ENCODE peak calls at places on chromosomes 5 and 9, in seven cellular contexts. One of them, this sample, is unnamed.

GRCh38 chr9:129319938-129320481 is 141.9 kb upstream of the IER5L start:
- DNase-seq in SK-N-SH: no peak
- DNase-seq in K562: no peak
- DNase-seq in H1: no peak
- DNase-seq in GM12892: no peak
- DNase-seq in GM12878: no peak
- DNase-seq in HepG2: no peak
- DNase-seq in this sample: no peak

GRCh38 chr5:59522201-59522831 is 371.2 kb downstream of the PDE4D start:
- DNase-seq in SK-N-SH: no peak
- DNase-seq in K562: no peak
- DNase-seq in H1: no peak
- DNase-seq in GM12892: no peak
- DNase-seq in GM12878: no peak
- DNase-seq in HepG2: no peak
- DNase-seq in this sample: no peak

GRCh38 chr9:127519301-127520166 is 68.2 kb downstream of the LRSAM1 start:
- DNase-seq in SK-N-SH: no peak
- DNase-seq in K562: no peak
- DNase-seq in H1: no peak
- DNase-seq in GM12892: no peak
- DNase-seq in GM12878: peak; percentile 19
- DNase-seq in HepG2: no peak
- DNase-seq in this sample: no peak

GRCh38 chr5:131496400-131496713 is 138.7 kb downstream of the RAPGEF6 start:
- DNase-seq in SK-N-SH: no peak
- DNase-seq in K562: no peak
- DNase-seq in H1: no peak
- DNase-seq in GM12892: peak; percentile 1
- DNase-seq in GM12878: peak; percentile 51
- DNase-seq in HepG2: no peak
- DNase-seq in this sample: peak; percentile 8

GRCh38 chr5:16487448-16487847 is 21.8 kb upstream of the ZNF622 start:
- DNase-seq in SK-N-SH: no peak
- DNase-seq in K562: no peak
- DNase-seq in H1: no peak
- DNase-seq in GM12892: no peak
- DNase-seq in GM12878: no peak
- DNase-seq in HepG2: no peak
- DNase-seq in this sample: no peak

GRCh38 chr5:14417232-14417730 is 164.3 kb upstream of the OTULINL start:
- DNase-seq in SK-N-SH: peak; percentile 88
- DNase-seq in K562: no peak
- DNase-seq in H1: no peak
- DNase-seq in GM12892: no peak
- DNase-seq in GM12878: no peak
- DNase-seq in HepG2: no peak
- DNase-seq in this sample: no peak

GRCh38 chr5:117504245-117504644 is 929.6 kb upstream of the SEMA6A start:
- DNase-seq in SK-N-SH: no peak
- DNase-seq in K562: no peak
- DNase-seq in H1: no peak
- DNase-seq in GM12892: no peak
- DNase-seq in GM12878: no peak
- DNase-seq in HepG2: no peak
- DNase-seq in this sample: no peak

GRCh38 chr5:135386886-135387628 is 12.0 kb downstream of the MACROH2A1 start:
- DNase-seq in SK-N-SH: no peak
- DNase-seq in K562: peak; percentile 35
- DNase-seq in H1: no peak
- DNase-seq in GM12892: no peak
- DNase-seq in GM12878: no peak
- DNase-seq in HepG2: peak; percentile 13
- DNase-seq in this sample: no peak

GRCh38 chr9:70883056-70883455 is 238.4 kb downstream of the TRPM3 start:
- DNase-seq in SK-N-SH: no peak
- DNase-seq in K562: no peak
- DNase-seq in H1: no peak
- DNase-seq in GM12892: no peak
- DNase-seq in GM12878: no peak
- DNase-seq in HepG2: no peak
- DNase-seq in this sample: no peak

GRCh38 chr9:114746591-114746990 is 59.2 kb downstream of the TNFSF15 start:
- DNase-seq in SK-N-SH: no peak
- DNase-seq in K562: no peak
- DNase-seq in H1: no peak
- DNase-seq in GM12892: no peak
- DNase-seq in GM12878: no peak
- DNase-seq in HepG2: no peak
- DNase-seq in this sample: no peak

GRCh38 chr9:13446935-13447334 is 167.4 kb upstream of the MPDZ start:
- DNase-seq in SK-N-SH: no peak
- DNase-seq in K562: no peak
- DNase-seq in H1: no peak
- DNase-seq in GM12892: no peak
- DNase-seq in GM12878: no peak
- DNase-seq in HepG2: no peak
- DNase-seq in this sample: no peak

GRCh38 chr5:60945760-60946253 is 802 bp downstream of the NDUFAF2 start:
- DNase-seq in SK-N-SH: peak; percentile 30
- DNase-seq in K562: peak; percentile 21
- DNase-seq in H1: no peak
- DNase-seq in GM12892: no peak
- DNase-seq in GM12878: peak; percentile 11
- DNase-seq in HepG2: peak; percentile 15
- DNase-seq in this sample: no peak

GRCh38 chr5:171840066-171840465 is 54.4 kb downstream of the SMIM23 start:
- DNase-seq in SK-N-SH: no peak
- DNase-seq in K562: peak; percentile 46
- DNase-seq in H1: no peak
- DNase-seq in GM12892: no peak
- DNase-seq in GM12878: no peak
- DNase-seq in HepG2: no peak
- DNase-seq in this sample: no peak

GRCh38 chr9:130186051-130186450 is 13.8 kb downstream of the NCS1 start:
- DNase-seq in SK-N-SH: peak; percentile 53
- DNase-seq in K562: no peak
- DNase-seq in H1: no peak
- DNase-seq in GM12892: no peak
- DNase-seq in GM12878: no peak
- DNase-seq in HepG2: no peak
- DNase-seq in this sample: no peak

GRCh38 chr9:117178596-117179111 is 236.2 kb downstream of the ASTN2 start:
- DNase-seq in SK-N-SH: peak; percentile 70
- DNase-seq in K562: no peak
- DNase-seq in H1: no peak
- DNase-seq in GM12892: no peak
- DNase-seq in GM12878: no peak
- DNase-seq in HepG2: no peak
- DNase-seq in this sample: no peak

GRCh38 chr5:90802695-90803317 is 244.2 kb downstream of the ADGRV1 start:
- DNase-seq in SK-N-SH: peak; percentile 41
- DNase-seq in K562: peak; percentile 36
- DNase-seq in H1: no peak
- DNase-seq in GM12892: no peak
- DNase-seq in GM12878: no peak
- DNase-seq in HepG2: peak; percentile 25
- DNase-seq in this sample: peak; percentile 21

GRCh38 chr5:166551384-166551783 is 1740.1 kb upstream of the WWC1 start:
- DNase-seq in SK-N-SH: no peak
- DNase-seq in K562: no peak
- DNase-seq in H1: no peak
- DNase-seq in GM12892: no peak
- DNase-seq in GM12878: no peak
- DNase-seq in HepG2: no peak
- DNase-seq in this sample: no peak

GRCh38 chr5:141186897-141187512 is at the start of gene PCDHB9:
- DNase-seq in SK-N-SH: peak; percentile 61
- DNase-seq in K562: peak; percentile 13
- DNase-seq in H1: peak; percentile 80
- DNase-seq in GM12892: no peak
- DNase-seq in GM12878: no peak
- DNase-seq in HepG2: peak; percentile 17
- DNase-seq in this sample: no peak

GRCh38 chr5:179263391-179264052 is 81.7 kb downstream of the ADAMTS2 start:
- DNase-seq in SK-N-SH: peak; percentile 20
- DNase-seq in K562: no peak
- DNase-seq in H1: peak; percentile 36
- DNase-seq in GM12892: no peak
- DNase-seq in GM12878: no peak
- DNase-seq in HepG2: no peak
- DNase-seq in this sample: no peak

DNA sequence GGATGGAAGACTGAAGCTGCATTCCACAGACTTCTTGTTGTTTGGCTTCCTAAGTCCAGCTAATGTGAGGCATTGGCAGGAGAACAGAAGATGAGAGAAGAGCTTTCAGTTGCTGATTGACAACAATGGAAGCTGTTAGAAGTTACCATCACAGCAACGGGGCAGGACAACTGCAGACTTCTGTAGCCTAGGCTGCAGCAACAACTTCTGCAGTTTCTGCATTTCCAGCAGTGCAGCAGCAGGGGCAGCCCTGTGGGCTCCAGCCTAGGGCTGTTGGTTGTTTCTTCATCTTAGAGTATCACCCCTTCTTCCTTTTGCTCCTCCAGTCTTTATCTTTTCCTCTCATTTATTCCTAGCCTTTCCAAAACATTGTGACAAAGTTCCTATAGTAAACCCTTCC is 528.8 kb upstream of the PTGER4 start:
- DNase-seq in SK-N-SH: no peak
- DNase-seq in K562: no peak
- DNase-seq in H1: no peak
- DNase-seq in GM12892: no peak
- DNase-seq in GM12878: no peak
- DNase-seq in HepG2: no peak
- DNase-seq in this sample: no peak
- TF ChIP-seq TAF1 in SK-N-SH: no peak
- TF ChIP-seq TAF1 in K562: no peak
- TF ChIP-seq TAF1 in H1: no peak
- TF ChIP-seq TAF1 in GM12892: no peak
- TF ChIP-seq TAF1 in GM12878: no peak
- TF ChIP-seq TAF1 in HepG2: no peak
- TF ChIP-seq TAF1 in this sample: no peak

GRCh38 chr9:134488251-134488900 is 153.2 kb upstream of the COL5A1 start:
- DNase-seq in SK-N-SH: no peak
- DNase-seq in K562: no peak
- DNase-seq in H1: no peak
- DNase-seq in GM12892: no peak
- DNase-seq in GM12878: no peak
- DNase-seq in HepG2: no peak
- DNase-seq in this sample: no peak

GRCh38 chr9:134488901-134489280 is 152.7 kb upstream of the COL5A1 start:
- DNase-seq in SK-N-SH: peak; percentile 34
- DNase-seq in K562: no peak
- DNase-seq in H1: no peak
- DNase-seq in GM12892: no peak
- DNase-seq in GM12878: no peak
- DNase-seq in HepG2: no peak
- DNase-seq in this sample: no peak

GRCh38 chr9:134485653-134486052 is 155.9 kb upstream of the COL5A1 start:
- DNase-seq in SK-N-SH: no peak
- DNase-seq in K562: no peak
- DNase-seq in H1: no peak
- DNase-seq in GM12892: no peak
- DNase-seq in GM12878: peak; percentile 11
- DNase-seq in HepG2: no peak
- DNase-seq in this sample: no peak

GRCh38 chr9:134486127-134486995 is 155.2 kb upstream of the COL5A1 start:
- DNase-seq in SK-N-SH: no peak
- DNase-seq in K562: no peak
- DNase-seq in H1: no peak
- DNase-seq in GM12892: no peak
- DNase-seq in GM12878: no peak
- DNase-seq in HepG2: no peak
- DNase-seq in this sample: no peak

GRCh38 chr9:134487066-134487710 is 154.4 kb upstream of the COL5A1 start:
- DNase-seq in SK-N-SH: no peak
- DNase-seq in K562: no peak
- DNase-seq in H1: peak; percentile 34
- DNase-seq in GM12892: no peak
- DNase-seq in GM12878: no peak
- DNase-seq in HepG2: no peak
- DNase-seq in this sample: no peak
- TF ChIP-seq TAF1 in SK-N-SH: no peak
- TF ChIP-seq TAF1 in K562: no peak
- TF ChIP-seq TAF1 in H1: no peak
- TF ChIP-seq TAF1 in GM12892: no peak
- TF ChIP-seq TAF1 in GM12878: no peak
- TF ChIP-seq TAF1 in HepG2: no peak
- TF ChIP-seq TAF1 in this sample: no peak

GRCh38 chr5:143614831-143615230 is 197.1 kb upstream of the HMHB1 start:
- DNase-seq in SK-N-SH: no peak
- DNase-seq in K562: no peak
- DNase-seq in H1: no peak
- DNase-seq in GM12892: no peak
- DNase-seq in GM12878: no peak
- DNase-seq in HepG2: no peak
- DNase-seq in this sample: no peak
- TF ChIP-seq TAF1 in SK-N-SH: no peak
- TF ChIP-seq TAF1 in K562: no peak
- TF ChIP-seq TAF1 in H1: no peak
- TF ChIP-seq TAF1 in GM12892: no peak
- TF ChIP-seq TAF1 in GM12878: no peak
- TF ChIP-seq TAF1 in HepG2: no peak
- TF ChIP-seq TAF1 in this sample: no peak

DNA sequence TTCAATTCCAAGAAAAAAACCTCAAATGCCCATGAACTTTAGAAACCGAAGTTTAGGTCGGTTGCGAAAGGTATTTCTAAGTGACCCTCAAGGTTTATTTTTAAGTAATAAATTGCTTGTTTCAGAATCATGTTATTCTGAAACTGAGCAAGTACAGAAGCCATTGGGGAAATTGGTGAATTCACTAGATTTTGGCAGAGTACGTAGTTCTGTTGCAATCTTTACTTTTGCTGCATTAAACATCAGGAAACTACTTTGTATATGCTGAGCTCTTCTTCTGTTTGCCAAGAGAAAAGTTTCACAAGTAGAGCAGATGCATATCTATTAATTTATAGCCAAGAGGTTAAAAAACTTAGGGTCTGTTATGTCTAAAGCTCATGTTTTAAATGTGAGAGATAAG is 161.9 kb upstream of the RPS23 start:
- DNase-seq in SK-N-SH: no peak
- DNase-seq in K562: no peak
- DNase-seq in H1: no peak
- DNase-seq in GM12892: no peak
- DNase-seq in GM12878: no peak
- DNase-seq in HepG2: no peak
- DNase-seq in this sample: no peak
- TF ChIP-seq TAF1 in SK-N-SH: no peak
- TF ChIP-seq TAF1 in K562: no peak
- TF ChIP-seq TAF1 in H1: no peak
- TF ChIP-seq TAF1 in GM12892: no peak
- TF ChIP-seq TAF1 in GM12878: no peak
- TF ChIP-seq TAF1 in HepG2: no peak
- TF ChIP-seq TAF1 in this sample: no peak

GRCh38 chr5:88304356-88304755 is 35.7 kb upstream of the TMEM161B start:
- DNase-seq in SK-N-SH: no peak
- DNase-seq in K562: no peak
- DNase-seq in H1: no peak
- DNase-seq in GM12892: no peak
- DNase-seq in GM12878: no peak
- DNase-seq in HepG2: no peak
- DNase-seq in this sample: no peak

GRCh38 chr5:88298425-88298824 is 29.8 kb upstream of the TMEM161B start:
- DNase-seq in SK-N-SH: no peak
- DNase-seq in K562: no peak
- DNase-seq in H1: no peak
- DNase-seq in GM12892: no peak
- DNase-seq in GM12878: no peak
- DNase-seq in HepG2: no peak
- DNase-seq in this sample: no peak
- TF ChIP-seq TAF1 in SK-N-SH: no peak
- TF ChIP-seq TAF1 in K562: no peak
- TF ChIP-seq TAF1 in H1: no peak
- TF ChIP-seq TAF1 in GM12892: no peak
- TF ChIP-seq TAF1 in GM12878: no peak
- TF ChIP-seq TAF1 in HepG2: no peak
- TF ChIP-seq TAF1 in this sample: no peak

This sample was measured in GM12891.